ENCODE peak calls at places on chromosomes 4 and X, in seven cellular contexts. U, L, R, M, J, H and Q are unnamed samples.

GRCh38 chr4:77308843-77309242 is 151.8 kb downstream of the CCNG2 start:
- DNase-seq in H (no peak), M (no peak), U (peak), R (no peak), J (no peak), L (peak), Q (no peak)

GRCh38 chrX:16807548-16807947 is 21.3 kb downstream of the TXLNG start:
- DNase-seq in L (no peak), R (no peak), U (peak), H (no peak), M (no peak), J (no peak), Q (no peak)

GRCh38 chrX:20397587-20397986 is 130.9 kb upstream of the RPS6KA3 start:
- DNase-seq in M (no peak), U (no peak), R (no peak), H (no peak), J (no peak), L (no peak), Q (no peak)

GRCh38 chr4:89894654-89895652 is at the start of gene MMRN1:
- DNase-seq in J (no peak), U (no peak), M (no peak), H (no peak), L (no peak), R (no peak), Q (no peak)

GRCh38 chr4:182645511-182645910 is 271.7 kb downstream of the DCTD start:
- DNase-seq in L (no peak), H (no peak), R (no peak), M (no peak), J (no peak), U (no peak), Q (no peak)

GRCh38 chr4:1290165-1290977 is 680 bp downstream of the MAEA start:
- DNase-seq in U (no peak), R (no peak), M (peak), J (no peak), L (no peak), H (no peak), Q (no peak)

GRCh38 chr4:111671756-111672155 is 473.5 kb upstream of the FAM241A start:
- DNase-seq in H (no peak), M (no peak), R (no peak), J (no peak), L (no peak), U (no peak), Q (no peak)

GRCh38 chrX:20217279-20217678 is 49.4 kb downstream of the RPS6KA3 start:
- DNase-seq in R (peak), J (no peak), H (no peak), M (no peak), L (no peak), U (no peak), Q (peak)

GRCh38 chr4:3773552-3774001 is 7.4 kb downstream of the ADRA2C start:
- DNase-seq in J (peak), L (no peak), R (no peak), H (no peak), U (no peak), M (no peak), Q (no peak)

GRCh38 chr4:3708103-3708510 is 58.1 kb upstream of the ADRA2C start:
- DNase-seq in M (no peak), H (no peak), L (no peak), U (no peak), J (no peak), R (no peak), Q (no peak)

GRCh38 chr4:71584654-71585053 is 199.2 kb downstream of the GC start:
- DNase-seq in M (no peak), R (no peak), U (no peak), H (no peak), L (no peak), J (no peak), Q (no peak)

GRCh38 chr4:142366821-142367220 is 479.3 kb downstream of the INPP4B start:
- DNase-seq in H (no peak), L (no peak), J (no peak), U (no peak), R (no peak), M (no peak), Q (no peak)

GRCh38 chrX:96372313-96373046 is 312.2 kb upstream of the DIAPH2 start:
- DNase-seq in M (no peak), H (no peak), J (no peak), L (no peak), R (no peak), U (peak), Q (peak)

GRCh38 chr4:80307183-80307735 is 28.3 kb upstream of the CFAP299 start:
- DNase-seq in R (no peak), H (no peak), M (no peak), L (no peak), U (no peak), J (no peak), Q (peak)

GRCh38 chrX:137569470-137569891 is 3.6 kb downstream of the ZIC3 start:
- DNase-seq in M (no peak), H (no peak), R (no peak), L (no peak), U (no peak), J (no peak), Q (no peak)

GRCh38 chr4:131584587-131584986 is 1564.5 kb upstream of the PCDH10 start:
- DNase-seq in R (no peak), H (no peak), L (no peak), M (no peak), U (no peak), J (no peak), Q (no peak)

GRCh38 chr4:104615926-104616325 is 121.2 kb upstream of the CXXC4 start:
- DNase-seq in M (no peak), J (no peak), U (no peak), R (no peak), L (no peak), H (no peak), Q (no peak)

GRCh38 chr4:1684756-1685603 is 867 bp upstream of the FAM53A start:
- DNase-seq in H (no peak), J (no peak), L (no peak), U (no peak), M (peak), R (no peak), Q (no peak)

GRCh38 chr4:119715490-119716445 is 87.2 kb upstream of the PDE5A start:
- DNase-seq in L (no peak), H (no peak), R (no peak), J (no peak), U (no peak), M (peak), Q (no peak)

GRCh38 chrX:142096263-142096662 is 108.8 kb downstream of the MAGEC2 start:
- DNase-seq in U (no peak), L (no peak), J (no peak), M (no peak), H (no peak), R (no peak), Q (no peak)

GRCh38 chrX:18883234-18883960 is 100.5 kb downstream of the PHKA2 start:
- DNase-seq in M (no peak), L (no peak), J (no peak), U (no peak), H (no peak), R (no peak), Q (no peak)

GRCh38 chr4:87589531-87589930 is 18.8 kb upstream of the DSPP start:
- DNase-seq in M (no peak), L (no peak), R (no peak), H (no peak), J (no peak), U (no peak), Q (peak)

GRCh38 chr4:133095591-133095990 is 53.5 kb upstream of the PCDH10 start:
- DNase-seq in M (no peak), U (no peak), L (no peak), R (no peak), J (no peak), H (no peak), Q (no peak)

GRCh38 chr4:27366424-27366823 is 505.8 kb downstream of the STIM2 start:
- DNase-seq in J (no peak), U (no peak), L (no peak), R (no peak), H (no peak), M (no peak), Q (no peak)

GRCh38 chr4:54560513-54560912 is 97.2 kb upstream of the KIT start:
- DNase-seq in J (no peak), U (no peak), H (peak), L (no peak), R (no peak), M (no peak), Q (no peak)

GRCh38 chr4:22129454-22130075 is 181.0 kb upstream of the KCNIP4 start:
- DNase-seq in M (peak), J (no peak), L (no peak), H (no peak), R (peak), U (peak), Q (no peak)

GRCh38 chr4:122732329-122733026 is at the start of gene BBS12:
- DNase-seq in M (peak), U (peak), R (peak), H (peak), L (peak), J (peak), Q (peak)

GRCh38 chr4:21012851-21013331 is 312.6 kb downstream of the PACRGL start:
- DNase-seq in U (no peak), R (no peak), M (no peak), J (no peak), L (no peak), H (no peak), Q (no peak)

GRCh38 chrX:5646818-5647217 is 581.8 kb downstream of the NLGN4X start:
- DNase-seq in L (peak), R (no peak), U (no peak), M (peak), H (no peak), J (no peak), Q (no peak)

GRCh38 chrX:18938710-18939109 is 45.2 kb downstream of the PHKA2 start:
- DNase-seq in R (no peak), M (no peak), H (no peak), J (no peak), L (no peak), U (no peak), Q (peak)

GRCh38 chr4:157141976-157142375 is 66.0 kb downstream of the GLRB start:
- DNase-seq in M (no peak), L (no peak), R (no peak), J (no peak), H (no peak), U (no peak), Q (no peak)

GRCh38 chr4:106301393-106302084 is 14.5 kb downstream of the TBCK start:
- DNase-seq in R (no peak), J (no peak), M (no peak), H (no peak), U (no peak), L (no peak), Q (no peak)

GRCh38 chr4:91577864-91578263 is 725.9 kb upstream of the GRID2 start:
- DNase-seq in U (no peak), L (no peak), J (no peak), M (no peak), R (no peak), H (no peak), Q (no peak)

GRCh38 chr4:73776363-73776762 is 36.0 kb downstream of the CXCL8 start:
- DNase-seq in U (no peak), M (no peak), J (peak), R (peak), H (no peak), L (no peak), Q (no peak)

GRCh38 chr4:4658051-4658450 is 116.2 kb upstream of the STX18 start:
- DNase-seq in R (no peak), J (no peak), H (no peak), M (no peak), L (no peak), U (no peak), Q (no peak)

GRCh38 chr4:7823416-7823824 is 116.2 kb downstream of the AFAP1 start:
- DNase-seq in U (peak), L (no peak), H (no peak), M (peak), J (no peak), R (no peak), Q (no peak)
- TF ChIP-seq POLR2AphosphoS5 in U (no peak), L (no peak), H (peak), M (peak), J (no peak), R (no peak), Q (no peak)

GRCh38 chr4:174714393-174715211 is 114.4 kb downstream of the GLRA3 start:
- DNase-seq in L (peak), U (peak), M (peak), H (no peak), R (peak), J (no peak), Q (no peak)

GRCh38 chr4:174713181-174713580 is 115.9 kb downstream of the GLRA3 start:
- DNase-seq in U (no peak), H (no peak), L (no peak), J (no peak), R (no peak), M (no peak), Q (no peak)

GRCh38 chr4:174717788-174718187 is 111.3 kb downstream of the GLRA3 start:
- DNase-seq in U (no peak), M (no peak), R (no peak), H (no peak), J (no peak), L (no peak), Q (no peak)

GRCh38 chr4:174713821-174714220 is 115.2 kb downstream of the GLRA3 start:
- DNase-seq in M (no peak), L (no peak), H (no peak), R (no peak), J (no peak), U (no peak), Q (no peak)

DNA sequence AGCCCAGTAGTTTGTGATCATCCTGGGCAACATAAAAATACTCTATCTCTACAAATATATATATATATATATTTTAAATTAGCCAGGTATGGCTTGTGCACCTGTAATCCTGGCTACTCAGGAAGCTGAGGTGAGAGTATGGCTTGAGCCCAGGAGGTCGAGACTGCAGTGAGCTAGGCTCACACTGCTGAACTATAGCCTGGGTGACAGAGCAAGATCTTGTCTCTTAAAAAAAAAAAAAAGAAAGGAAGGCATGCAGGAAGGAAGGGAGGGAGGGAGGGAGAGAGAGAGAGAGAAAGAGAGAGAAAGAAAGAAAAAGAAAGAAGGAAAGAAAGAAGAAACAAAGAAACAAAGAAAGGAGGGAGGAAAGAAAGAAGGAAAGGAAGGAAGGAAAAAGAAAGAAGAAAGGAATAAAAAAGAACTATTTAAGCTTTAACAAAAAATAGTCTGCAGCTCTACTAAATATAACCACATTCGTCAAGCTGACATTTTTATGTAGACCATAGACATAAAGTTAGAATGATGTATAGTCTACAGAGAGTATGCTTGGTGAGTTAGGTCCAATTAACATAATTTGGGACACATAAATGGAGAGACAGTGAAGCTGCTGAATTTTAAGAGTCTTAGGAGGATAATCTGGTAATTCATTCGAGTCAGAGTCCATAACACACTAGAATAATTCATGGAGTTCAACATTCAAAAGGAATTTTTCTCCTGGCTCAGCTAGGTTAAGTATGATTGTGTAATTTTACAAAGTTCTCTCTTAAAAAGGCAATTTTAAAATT is 111.9 kb downstream of the GLRA3 start:
- DNase-seq in R (no peak), M (no peak), L (no peak), H (no peak), J (no peak), U (no peak), Q (peak)
- TF ChIP-seq POLR2AphosphoS5 in R (no peak), M (no peak), L (no peak), H (no peak), J (no peak), U (no peak), Q (no peak)

GRCh38 chr4:140989944-140990343 is 143.3 kb downstream of the RNF150 start:
- DNase-seq in U (no peak), J (no peak), H (no peak), M (no peak), R (no peak), L (no peak), Q (no peak)

GRCh38 chr4:140993969-140994459 is 139.3 kb downstream of the RNF150 start:
- DNase-seq in L (no peak), M (no peak), J (no peak), H (no peak), U (no peak), R (no peak), Q (no peak)

GRCh38 chr4:140996757-140997156 is 136.5 kb downstream of the RNF150 start:
- DNase-seq in H (no peak), J (no peak), U (no peak), M (no peak), R (no peak), L (no peak), Q (no peak)

GRCh38 chr4:140993350-140993749 is 139.9 kb downstream of the RNF150 start:
- DNase-seq in L (no peak), M (no peak), H (no peak), R (no peak), J (no peak), U (no peak), Q (no peak)

GRCh38 chr4:140995058-140995457 is 138.2 kb downstream of the RNF150 start:
- DNase-seq in J (peak), H (no peak), U (no peak), R (no peak), L (no peak), M (no peak), Q (no peak)
- TF ChIP-seq POLR2AphosphoS5 in J (no peak), H (peak), U (no peak), R (no peak), L (no peak), M (peak), Q (no peak)

DNA sequence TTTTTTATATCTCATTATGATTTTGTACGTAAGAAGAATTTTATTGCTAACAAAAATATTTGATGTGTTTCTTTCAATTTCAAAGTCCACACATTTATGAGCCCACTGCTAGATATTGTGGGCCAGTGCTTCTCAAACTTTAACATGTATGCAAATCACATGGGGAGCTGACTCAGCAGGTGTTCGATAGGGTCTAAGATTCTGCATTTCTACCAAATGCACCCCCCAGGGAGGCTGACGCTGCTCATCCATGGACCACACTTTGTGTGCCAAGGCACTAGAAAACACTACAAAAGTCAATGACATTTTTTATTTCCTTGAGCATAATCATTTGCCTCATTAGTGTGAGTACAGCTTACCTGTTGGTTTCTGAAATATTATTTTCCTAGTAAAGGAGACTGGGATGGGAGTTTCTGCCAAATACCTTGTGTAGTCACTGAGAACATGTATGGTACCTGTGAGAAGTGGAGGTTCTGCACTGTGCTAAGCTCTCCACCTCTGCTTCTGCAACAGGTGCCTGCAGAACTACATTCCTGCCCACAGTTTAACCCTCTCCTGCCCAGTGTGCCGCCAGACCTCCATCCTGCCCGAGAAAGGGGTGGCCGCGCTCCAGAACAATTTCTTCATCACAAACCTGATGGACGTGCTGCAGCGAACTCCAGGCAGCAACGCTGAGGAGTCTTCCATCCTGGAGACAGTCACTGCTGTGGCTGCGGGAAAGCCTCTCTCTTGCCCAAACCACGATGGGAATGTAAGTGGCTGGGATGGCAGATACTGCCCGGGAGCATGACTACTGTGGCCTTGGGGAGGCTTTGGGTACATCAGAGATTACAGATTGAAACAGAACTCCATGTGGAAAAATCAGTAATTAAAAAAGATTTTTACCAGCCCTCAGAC is 68.9 kb upstream of the MND1 start:
- DNase-seq in H (peak), J (peak), L (no peak), R (no peak), M (no peak), U (no peak), Q (no peak)
- TF ChIP-seq POLR2AphosphoS5 in H (no peak), J (no peak), L (no peak), R (no peak), M (no peak), U (no peak), Q (no peak)

DNA sequence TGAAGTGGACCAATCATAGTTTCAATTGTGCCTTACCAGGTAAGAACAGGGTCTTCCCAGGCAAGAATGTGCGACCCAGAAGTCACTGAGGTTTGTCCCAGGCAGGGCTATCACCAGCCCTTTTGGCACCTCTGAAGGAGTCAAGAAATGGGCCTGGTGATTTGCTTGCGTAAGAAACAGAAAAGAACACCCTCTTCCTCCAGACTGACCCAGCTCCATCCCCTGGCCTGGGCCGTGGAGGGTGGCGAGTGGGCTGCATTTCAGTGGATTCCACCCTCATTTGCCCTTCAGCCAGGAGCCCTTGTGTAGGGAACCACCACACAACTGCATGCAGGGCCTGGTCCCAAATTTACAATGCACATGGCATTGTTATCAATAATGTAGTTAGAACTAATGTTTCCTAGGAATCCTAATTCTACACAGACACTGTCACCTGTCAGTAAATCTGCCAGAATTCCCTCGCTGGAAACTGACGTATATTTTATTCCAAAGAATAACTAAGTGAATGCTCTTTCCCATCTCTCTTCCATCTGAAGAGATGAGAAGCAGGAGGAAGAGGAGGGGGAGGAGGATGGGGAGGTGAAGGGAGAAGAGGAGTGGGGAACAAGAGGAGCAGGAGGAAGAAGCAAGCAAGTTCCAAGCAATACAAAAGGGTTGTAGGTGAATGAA is 46.6 kb downstream of the TSPAN5 start:
- DNase-seq in U (no peak), L (no peak), J (no peak), M (no peak), R (no peak), H (no peak), Q (no peak)
- TF ChIP-seq POLR2AphosphoS5 in U (no peak), L (no peak), J (no peak), M (no peak), R (no peak), H (no peak), Q (no peak)

DNA sequence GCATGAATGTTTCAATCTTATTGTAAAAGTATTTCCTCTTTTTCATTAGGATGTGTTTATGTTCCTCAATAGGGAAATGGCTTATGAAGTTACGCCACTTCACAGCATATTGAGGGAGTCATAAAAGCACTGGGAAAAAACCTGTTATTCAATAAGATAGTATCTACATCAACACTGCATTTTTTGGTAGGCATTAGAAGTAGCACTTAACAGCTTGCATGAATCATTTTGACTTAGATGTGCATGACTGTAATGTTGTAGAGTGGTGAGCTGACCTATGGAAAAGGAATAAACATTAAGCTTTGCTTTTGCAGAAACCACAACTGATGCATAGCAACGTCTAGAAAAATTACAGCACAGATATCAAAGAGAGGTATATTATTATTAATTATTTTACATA is 111.2 kb upstream of the GRXCR1 start:
- DNase-seq in R (no peak), M (no peak), U (no peak), L (no peak), J (no peak), H (no peak), Q (no peak)
- TF ChIP-seq POLR2AphosphoS5 in R (no peak), M (no peak), U (no peak), L (no peak), J (no peak), H (no peak), Q (no peak)